ENCODE peak calls at places on chromosomes 6 and 20, in five cellular contexts. One of them, this sample, is unnamed.
A peak's percentile ranks its signal among the peaks of the same experiment; 100 is the strongest.

GRCh38 chr6:114052141-114052540 is 81.2 kb upstream of the HDAC2 start:
- DNase-seq in HTR-8/SVneo: no peak
- DNase-seq in right cardiac atrium: no peak
- DNase-seq in cardiac septum: no peak
- DNase-seq in activated T-cell treated with anti-CD3 and anti-CD28 coated beads, Interleukin-2, amount 50 U/mL, for 72 hours: no peak
- DNase-seq in this sample: no peak

GRCh38 chr20:36402708-36403107 is 96.6 kb downstream of the DLGAP4 start:
- DNase-seq in HTR-8/SVneo: no peak
- DNase-seq in right cardiac atrium: no peak
- DNase-seq in activated T-cell treated with anti-CD3 and anti-CD28 coated beads, Interleukin-2, amount 50 U/mL, for 72 hours: no peak
- DNase-seq in cardiac septum: no peak
- DNase-seq in this sample: no peak

GRCh38 chr6:150320450-150320849 is 48.4 kb upstream of the IYD start:
- DNase-seq in cardiac septum: peak; percentile 84
- DNase-seq in activated T-cell treated with anti-CD3 and anti-CD28 coated beads, Interleukin-2, amount 50 U/mL, for 72 hours: no peak
- DNase-seq in right cardiac atrium: peak; percentile 91
- DNase-seq in HTR-8/SVneo: no peak
- DNase-seq in this sample: no peak

GRCh38 chr6:160238786-160239751 is 19.6 kb downstream of the SLC22A2 start:
- DNase-seq in right cardiac atrium: no peak
- DNase-seq in HTR-8/SVneo: no peak
- DNase-seq in cardiac septum: no peak
- DNase-seq in activated T-cell treated with anti-CD3 and anti-CD28 coated beads, Interleukin-2, amount 50 U/mL, for 72 hours: no peak
- DNase-seq in this sample: no peak

GRCh38 chr6:6515691-6516607 is 72.6 kb upstream of the LY86 start:
- DNase-seq in right cardiac atrium: no peak
- DNase-seq in cardiac septum: no peak
- DNase-seq in activated T-cell treated with anti-CD3 and anti-CD28 coated beads, Interleukin-2, amount 50 U/mL, for 72 hours: peak; percentile 80
- DNase-seq in HTR-8/SVneo: no peak
- DNase-seq in this sample: no peak

GRCh38 chr20:44841955-44842354 is 31.6 kb upstream of the RIMS4 start:
- DNase-seq in right cardiac atrium: no peak
- DNase-seq in cardiac septum: no peak
- DNase-seq in activated T-cell treated with anti-CD3 and anti-CD28 coated beads, Interleukin-2, amount 50 U/mL, for 72 hours: no peak
- DNase-seq in HTR-8/SVneo: no peak
- DNase-seq in this sample: no peak

GRCh38 chr6:150250826-150251225 is 108.0 kb downstream of the PPP1R14C start:
- DNase-seq in HTR-8/SVneo: peak; percentile 59
- DNase-seq in cardiac septum: no peak
- DNase-seq in activated T-cell treated with anti-CD3 and anti-CD28 coated beads, Interleukin-2, amount 50 U/mL, for 72 hours: no peak
- DNase-seq in right cardiac atrium: no peak
- DNase-seq in this sample: no peak

GRCh38 chr6:74181471-74181870 is 485.5 kb downstream of the CD109 start:
- DNase-seq in right cardiac atrium: no peak
- DNase-seq in activated T-cell treated with anti-CD3 and anti-CD28 coated beads, Interleukin-2, amount 50 U/mL, for 72 hours: no peak
- DNase-seq in cardiac septum: no peak
- DNase-seq in HTR-8/SVneo: no peak
- DNase-seq in this sample: no peak

GRCh38 chr20:742156-742555 is 26.1 kb downstream of the SLC52A3 start:
- DNase-seq in activated T-cell treated with anti-CD3 and anti-CD28 coated beads, Interleukin-2, amount 50 U/mL, for 72 hours: no peak
- DNase-seq in cardiac septum: no peak
- DNase-seq in right cardiac atrium: no peak
- DNase-seq in HTR-8/SVneo: no peak
- DNase-seq in this sample: no peak